ENCODE peak calls at places on chromosomes 12 and 14, in seven cellular contexts. Z, R, H, P, U, S and L are unnamed samples.

GRCh38 chr14:27184371-27184901 is 586.6 kb upstream of the NOVA1 start:
- DNase-seq in P (no peak), H (peak; percentile 7), Z (no peak), R (no peak), S (no peak), U (no peak), L (no peak)

GRCh38 chr14:81472096-81472800 is 61.4 kb downstream of the SEL1L start:
- DNase-seq in P (no peak), Z (no peak), H (no peak), S (no peak), U (no peak), R (no peak), L (no peak)

GRCh38 chr12:80849367-80849766 is 88.4 kb downstream of the LIN7A start:
- DNase-seq in U (no peak), R (no peak), Z (no peak), H (no peak), S (no peak), P (no peak), L (no peak)

GRCh38 chr12:4160314-4161040 is 113.1 kb upstream of the CCND2 start:
- DNase-seq in P (no peak), H (no peak), Z (no peak), S (no peak), R (no peak), U (no peak), L (no peak)

GRCh38 chr14:84544486-84544885 is 985.5 kb upstream of the FLRT2 start:
- DNase-seq in U (no peak), S (no peak), Z (no peak), H (no peak), R (no peak), P (no peak), L (no peak)

GRCh38 chr14:22462923-22463322 is 126.1 kb downstream of the DAD1 start:
- DNase-seq in H (no peak), Z (no peak), P (no peak), U (no peak), S (no peak), R (no peak), L (no peak)

GRCh38 chr14:38255673-38256357 is at the start of gene CLEC14A:
- DNase-seq in U (no peak), H (no peak), R (no peak), S (peak; percentile 89), P (no peak), Z (no peak), L (peak; percentile 86)

GRCh38 chr12:77648716-77649115 is 182.0 kb upstream of the NAV3 start:
- DNase-seq in Z (no peak), H (no peak), U (no peak), S (no peak), R (no peak), P (no peak), L (no peak)

GRCh38 chr12:70608184-70608583 is 29.0 kb downstream of the PTPRB start:
- DNase-seq in P (no peak), Z (no peak), S (no peak), R (no peak), H (no peak), U (no peak), L (no peak)
- H3K4me3 ChIP-seq in P (no peak overlapping the region), Z (no peak overlapping the region), S (no peak overlapping the region), R (no peak overlapping the region), H (no peak overlapping the region), U (no peak overlapping the region), L (peak overlapping the region; percentile 59)

GRCh38 chr12:73452672-73453469 is 1084.8 kb upstream of the ATXN7L3B start:
- DNase-seq in S (no peak), H (no peak), U (no peak), P (no peak), Z (no peak), R (no peak), L (no peak)
- H3K4me3 ChIP-seq in S (no peak overlapping the region), H (no peak overlapping the region), U (no peak overlapping the region), P (no peak overlapping the region), Z (no peak overlapping the region), R (no peak overlapping the region), L (no peak overlapping the region)

GRCh38 chr14:68526420-68527105 is 266.3 kb downstream of the ZFP36L1 start:
- DNase-seq in R (peak; percentile 29), H (peak; percentile 64), Z (no peak), P (no peak), S (peak; percentile 90), U (peak; percentile 76), L (peak; percentile 68)
- H3K4me3 ChIP-seq in R (no peak overlapping the region), H (no peak overlapping the region), Z (no peak overlapping the region), P (no peak overlapping the region), S (no peak overlapping the region), U (no peak overlapping the region), L (no peak overlapping the region)

DNA sequence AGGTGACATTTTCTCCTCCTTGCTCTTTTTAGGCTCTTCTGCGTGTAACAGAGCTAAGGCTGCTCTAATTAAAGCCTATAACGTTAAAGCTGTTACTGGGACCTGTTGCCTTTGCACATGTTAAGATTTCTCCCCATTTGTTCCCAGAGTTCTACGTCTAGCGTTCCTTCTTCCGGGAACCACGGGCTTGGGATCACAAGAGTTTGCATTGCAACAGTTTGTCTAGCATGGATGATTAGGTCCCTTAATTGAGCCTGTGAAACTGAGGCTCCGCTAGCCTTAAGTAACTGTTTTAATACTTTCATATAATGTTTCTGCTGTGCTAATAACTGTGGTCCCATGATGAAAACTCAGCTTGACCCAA is 16.7 kb upstream of the LYZ start:
- DNase-seq in R (no peak), H (no peak), U (no peak), Z (no peak), P (no peak), S (no peak), L (no peak)
- H3K4me3 ChIP-seq in R (no peak overlapping the region), H (no peak overlapping the region), U (peak overlapping the region; percentile 29), Z (peak overlapping the region; percentile 34), P (peak overlapping the region; percentile 64), S (peak overlapping the region; percentile 34), L (peak overlapping the region; percentile 47)

GRCh38 chr14:89312937-89313336 is 104.1 kb downstream of the FOXN3 start:
- DNase-seq in U (no peak), Z (no peak), S (no peak), P (no peak), H (no peak), R (no peak), L (no peak)

GRCh38 chr14:89308232-89308959 is 108.6 kb downstream of the FOXN3 start:
- DNase-seq in U (no peak), S (no peak), Z (no peak), H (no peak), P (no peak), R (no peak), L (no peak)

GRCh38 chr14:89310211-89310610 is 106.8 kb downstream of the FOXN3 start:
- DNase-seq in S (no peak), R (no peak), Z (no peak), P (no peak), U (no peak), H (no peak), L (no peak)

GRCh38 chr14:89307409-89307808 is 109.6 kb downstream of the FOXN3 start:
- DNase-seq in Z (no peak), R (no peak), U (no peak), H (no peak), S (no peak), P (no peak), L (no peak)

DNA sequence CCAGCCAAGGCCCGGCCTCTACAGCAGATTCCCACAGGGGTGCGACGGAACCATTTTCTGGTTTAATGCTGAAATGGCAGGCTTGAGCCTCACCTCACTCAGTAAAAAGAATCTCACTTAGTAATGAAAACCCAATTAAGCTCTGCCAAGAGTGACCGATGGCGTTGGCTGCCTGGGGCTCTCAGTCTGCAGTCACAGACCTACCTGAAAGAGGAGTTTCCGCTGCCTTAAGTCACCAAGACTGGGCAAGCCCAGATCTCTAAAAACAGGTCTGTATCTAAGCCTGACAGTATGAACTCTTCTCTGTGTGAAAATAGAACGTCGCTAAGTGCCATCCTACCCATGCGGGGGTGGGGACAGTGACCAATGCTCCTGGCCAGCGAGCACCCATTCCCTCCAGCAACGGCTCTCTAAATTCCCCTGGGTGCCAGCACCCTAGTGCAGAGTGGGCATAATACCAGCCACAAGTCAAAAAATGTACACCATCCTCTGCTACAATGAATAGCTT is 107.3 kb downstream of the FOXN3 start:
- DNase-seq in H (no peak), Z (no peak), U (no peak), S (no peak), R (no peak), P (no peak), L (no peak)
- H3K4me3 ChIP-seq in H (no peak overlapping the region), Z (no peak overlapping the region), U (no peak overlapping the region), S (no peak overlapping the region), R (no peak overlapping the region), P (no peak overlapping the region), L (no peak overlapping the region)